ENCODE peak calls at places on chromosomes 16 and 17, in five cellular contexts. One of them, this sample, is unnamed.

GRCh38 chr17:46139365-46140210 is 53.6 kb downstream of the KANSL1 start:
- DNase-seq in heart left ventricle: no peak
- DNase-seq in HAP-1: no peak
- DNase-seq in GM06990: peak
- DNase-seq in mesenteric fat pad: no peak
- DNase-seq in this sample: no peak

GRCh38 chr16:72099377-72099818 is 5.8 kb downstream of the DHX38 start:
- DNase-seq in heart left ventricle: no peak
- DNase-seq in GM06990: no peak
- DNase-seq in HAP-1: peak
- DNase-seq in mesenteric fat pad: no peak
- DNase-seq in this sample: peak

GRCh38 chr17:59845595-59846390 is 47.0 kb downstream of the TUBD1 start:
- DNase-seq in HAP-1: peak
- DNase-seq in mesenteric fat pad: no peak
- DNase-seq in heart left ventricle: no peak
- DNase-seq in GM06990: no peak
- DNase-seq in this sample: peak

GRCh38 chr17:66255112-66255511 is 25.9 kb upstream of the APOH start:
- DNase-seq in heart left ventricle: no peak
- DNase-seq in GM06990: peak
- DNase-seq in mesenteric fat pad: no peak
- DNase-seq in HAP-1: peak
- DNase-seq in this sample: peak

GRCh38 chr17:35775039-35775438 is 14.4 kb downstream of the C17orf50 start:
- DNase-seq in heart left ventricle: no peak
- DNase-seq in mesenteric fat pad: no peak
- DNase-seq in GM06990: no peak
- DNase-seq in HAP-1: no peak
- DNase-seq in this sample: no peak

GRCh38 chr16:19479302-19479721 is 42.6 kb downstream of the GDE1 start:
- DNase-seq in mesenteric fat pad: peak
- DNase-seq in heart left ventricle: no peak
- DNase-seq in GM06990: no peak
- DNase-seq in HAP-1: no peak
- DNase-seq in this sample: no peak

GRCh38 chr16:89289428-89290395 is 72.2 kb downstream of the ZNF778 start:
- DNase-seq in heart left ventricle: peak
- DNase-seq in HAP-1: peak
- DNase-seq in mesenteric fat pad: no peak
- DNase-seq in GM06990: peak
- DNase-seq in this sample: peak

GRCh38 chr17:37361543-37361942 is 14.2 kb upstream of the C17orf78 start:
- DNase-seq in heart left ventricle: no peak
- DNase-seq in GM06990: no peak
- DNase-seq in HAP-1: no peak
- DNase-seq in mesenteric fat pad: no peak
- DNase-seq in this sample: no peak

GRCh38 chr16:3012828-3013420 is at the start of gene CLDN9:
- DNase-seq in HAP-1: no peak
- DNase-seq in heart left ventricle: no peak
- DNase-seq in mesenteric fat pad: no peak
- DNase-seq in GM06990: no peak
- DNase-seq in this sample: no peak

GRCh38 chr17:61510991-61511390 is 58.8 kb downstream of the TBX4 start:
- DNase-seq in mesenteric fat pad: no peak
- DNase-seq in heart left ventricle: no peak
- DNase-seq in GM06990: no peak
- DNase-seq in HAP-1: no peak
- DNase-seq in this sample: no peak

GRCh38 chr17:45135978-45136791 is 698 bp downstream of the ACBD4 start:
- DNase-seq in HAP-1: no peak
- DNase-seq in heart left ventricle: peak
- DNase-seq in GM06990: no peak
- DNase-seq in mesenteric fat pad: no peak
- DNase-seq in this sample: no peak

GRCh38 chr17:35086164-35086563 is 22.7 kb upstream of the RFFL start:
- DNase-seq in mesenteric fat pad: no peak
- DNase-seq in heart left ventricle: no peak
- DNase-seq in GM06990: no peak
- DNase-seq in HAP-1: no peak
- DNase-seq in this sample: no peak

GRCh38 chr16:11101695-11102522 is 154.1 kb downstream of the SOCS1 start:
- DNase-seq in HAP-1: no peak
- DNase-seq in mesenteric fat pad: no peak
- DNase-seq in GM06990: no peak
- DNase-seq in heart left ventricle: no peak
- DNase-seq in this sample: no peak

GRCh38 chr17:1590031-1590746 is 27.6 kb upstream of the PITPNA start:
- DNase-seq in heart left ventricle: peak
- DNase-seq in GM06990: no peak
- DNase-seq in HAP-1: no peak
- DNase-seq in mesenteric fat pad: no peak
- DNase-seq in this sample: peak

GRCh38 chr16:86709902-86710601 is 131.7 kb downstream of the FOXL1 start:
- DNase-seq in mesenteric fat pad: peak
- DNase-seq in heart left ventricle: no peak
- DNase-seq in HAP-1: no peak
- DNase-seq in GM06990: no peak
- DNase-seq in this sample: no peak

GRCh38 chr16:85473909-85474640 is 139.0 kb upstream of the GSE1 start:
- DNase-seq in heart left ventricle: no peak
- DNase-seq in mesenteric fat pad: no peak
- DNase-seq in GM06990: no peak
- DNase-seq in HAP-1: no peak
- DNase-seq in this sample: no peak

GRCh38 chr17:71283486-71283885 is 837.3 kb upstream of the SOX9 start:
- DNase-seq in heart left ventricle: no peak
- DNase-seq in GM06990: no peak
- DNase-seq in mesenteric fat pad: no peak
- DNase-seq in HAP-1: no peak
- DNase-seq in this sample: no peak

GRCh38 chr17:57166803-57167202 is 81.8 kb downstream of the AKAP1 start:
- DNase-seq in HAP-1: no peak
- DNase-seq in GM06990: no peak
- DNase-seq in heart left ventricle: no peak
- DNase-seq in mesenteric fat pad: no peak
- DNase-seq in this sample: no peak

GRCh38 chr16:78331749-78332148 is 232.3 kb downstream of the WWOX start:
- DNase-seq in HAP-1: no peak
- DNase-seq in heart left ventricle: no peak
- DNase-seq in mesenteric fat pad: no peak
- DNase-seq in GM06990: no peak
- DNase-seq in this sample: no peak

GRCh38 chr17:55273579-55274370 is 9.0 kb downstream of the HLF start:
- DNase-seq in mesenteric fat pad: no peak
- DNase-seq in HAP-1: no peak
- DNase-seq in GM06990: no peak
- DNase-seq in heart left ventricle: peak
- DNase-seq in this sample: peak

GRCh38 chr16:78240459-78241222 is 141.2 kb downstream of the WWOX start:
- DNase-seq in heart left ventricle: no peak
- DNase-seq in GM06990: no peak
- DNase-seq in mesenteric fat pad: no peak
- DNase-seq in HAP-1: no peak
- DNase-seq in this sample: no peak

GRCh38 chr17:45270828-45271418 is 9.0 kb upstream of the SPATA32 start:
- DNase-seq in GM06990: no peak
- DNase-seq in HAP-1: peak
- DNase-seq in heart left ventricle: no peak
- DNase-seq in mesenteric fat pad: no peak
- DNase-seq in this sample: no peak